ENCODE peak calls at places on chromosome 17, in eight cellular contexts. G is GM12865, F is RWPE2, V is fibroblast of mammary gland, P is HCT116, I is HepG2, C is H1, T is MCF 10A. Y is an unnamed sample.

GRCh38 chr17:59839646-59840328 is 53.0 kb downstream of the TUBD1 start:
- DNase-seq in T (no peak), V (peak), P (no peak), F (no peak), G (peak), C (no peak), I (no peak), Y (peak)

GRCh38 chr17:76075364-76076099 is 951 bp downstream of the GALR2 start:
- DNase-seq in C (no peak), G (no peak), F (no peak), T (no peak), V (no peak), I (no peak), P (no peak), Y (peak)

GRCh38 chr17:4475463-4475862 is 23.2 kb upstream of the SPNS2 start:
- DNase-seq in I (no peak), P (no peak), C (no peak), F (no peak), G (no peak), T (no peak), V (no peak), Y (no peak)

GRCh38 chr17:32240745-32241144 is 24.9 kb upstream of the RHBDL3 start:
- DNase-seq in G (no peak), C (no peak), V (peak), T (peak), P (no peak), I (no peak), F (no peak), Y (peak)

GRCh38 chr17:68204736-68205135 is 43.1 kb upstream of the AMZ2 start:
- DNase-seq in C (no peak), T (no peak), I (no peak), P (no peak), F (no peak), G (no peak), V (no peak), Y (no peak)

GRCh38 chr17:80652751-80653330 is 108.2 kb downstream of the RPTOR start:
- DNase-seq in T (no peak), G (no peak), I (no peak), P (no peak), C (no peak), F (no peak), V (peak), Y (no peak)

GRCh38 chr17:82772026-82772425 is 20.2 kb downstream of the TBCD start:
- DNase-seq in C (no peak), P (no peak), G (no peak), V (peak), F (no peak), T (peak), I (peak), Y (peak)

GRCh38 chr17:6018788-6019187 is 51.4 kb upstream of the WSCD1 start:
- DNase-seq in P (no peak), V (no peak), G (no peak), I (no peak), T (no peak), C (no peak), F (no peak), Y (no peak)

GRCh38 chr17:76079577-76080206 is 710 bp downstream of the ZACN start:
- DNase-seq in F (no peak), V (no peak), C (no peak), T (no peak), P (no peak), I (no peak), G (no peak), Y (no peak)

GRCh38 chr17:64240741-64241347 is 22.2 kb downstream of the TEX2 start:
- DNase-seq in G (no peak), T (peak), C (no peak), I (no peak), P (no peak), V (peak), F (no peak), Y (peak)

GRCh38 chr17:75506134-75506533 is 9.2 kb downstream of the CASKIN2 start:
- DNase-seq in I (no peak), V (no peak), F (no peak), G (no peak), T (no peak), P (no peak), C (no peak), Y (no peak)

GRCh38 chr17:266701-267656 is 85.5 kb upstream of the DOC2B start:
- DNase-seq in V (peak), C (no peak), P (no peak), T (no peak), F (peak), I (no peak), G (no peak), Y (no peak)

DNA sequence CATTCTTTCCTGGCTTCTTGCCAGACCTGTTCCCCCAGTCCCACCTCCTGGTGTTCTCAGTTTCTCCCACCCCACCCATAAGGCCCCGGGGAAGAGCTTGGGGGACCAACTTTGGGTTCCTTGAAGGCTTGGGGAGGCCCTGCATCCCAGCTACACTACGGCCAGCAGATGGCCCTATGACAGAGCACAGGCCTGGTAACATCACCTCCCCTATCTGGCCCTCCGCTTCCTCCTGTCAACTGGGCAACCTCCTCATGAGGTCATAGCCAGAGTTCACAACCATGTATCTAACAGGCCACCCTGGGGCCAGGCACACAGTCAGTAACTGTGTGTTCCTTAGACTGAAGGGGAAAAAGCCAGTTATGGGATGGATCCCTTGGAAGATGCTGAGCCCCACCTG is 31.4 kb downstream of the MYO15A start:
- DNase-seq in I (peak), T (no peak), C (no peak), F (no peak), P (no peak), G (peak), V (peak), Y (peak)
- TF ChIP-seq CTCF in I (peak), T (no peak), C (peak), F (no peak), P (peak), G (peak), V (peak), Y (peak)

GRCh38 chr17:39011907-39012468 is 44.8 kb upstream of the FBXO47 start:
- DNase-seq in V (no peak), G (no peak), F (no peak), C (peak), T (no peak), I (peak), P (no peak), Y (no peak)
- TF ChIP-seq CTCF in V (no peak), G (no peak), F (no peak), C (peak), T (no peak), I (peak), P (no peak), Y (no peak)

GRCh38 chr17:78144146-78144719 is 2.0 kb upstream of the C17orf99 start:
- DNase-seq in V (peak), T (peak), C (no peak), P (no peak), G (peak), F (peak), I (no peak), Y (peak)
- TF ChIP-seq CTCF in V (no peak), T (no peak), C (no peak), P (no peak), G (no peak), F (peak), I (peak), Y (peak)

DNA sequence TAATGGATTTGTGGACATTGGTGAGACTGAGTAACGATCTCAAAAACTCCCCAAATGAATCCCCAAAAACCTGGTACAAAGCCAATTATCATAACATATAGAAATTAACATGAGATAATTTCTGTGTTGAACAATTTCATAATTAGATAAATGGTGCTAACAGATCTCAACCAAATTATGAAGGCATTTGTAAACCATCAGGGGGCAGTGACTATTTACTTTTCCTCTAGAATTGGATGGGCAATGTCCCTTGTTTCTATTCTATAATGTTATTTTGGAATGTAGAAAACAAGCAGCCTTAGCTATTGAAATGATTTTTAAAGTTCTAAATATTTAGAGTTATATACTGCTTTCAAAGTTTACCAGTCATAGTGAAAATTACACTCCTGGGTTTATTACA is 57.8 kb downstream of the MYH10 start:
- DNase-seq in F (no peak), T (peak), G (no peak), C (no peak), V (peak), I (no peak), P (no peak), Y (peak)
- TF ChIP-seq CTCF in F (no peak), T (peak), G (peak), C (no peak), V (peak), I (no peak), P (peak), Y (peak)

DNA sequence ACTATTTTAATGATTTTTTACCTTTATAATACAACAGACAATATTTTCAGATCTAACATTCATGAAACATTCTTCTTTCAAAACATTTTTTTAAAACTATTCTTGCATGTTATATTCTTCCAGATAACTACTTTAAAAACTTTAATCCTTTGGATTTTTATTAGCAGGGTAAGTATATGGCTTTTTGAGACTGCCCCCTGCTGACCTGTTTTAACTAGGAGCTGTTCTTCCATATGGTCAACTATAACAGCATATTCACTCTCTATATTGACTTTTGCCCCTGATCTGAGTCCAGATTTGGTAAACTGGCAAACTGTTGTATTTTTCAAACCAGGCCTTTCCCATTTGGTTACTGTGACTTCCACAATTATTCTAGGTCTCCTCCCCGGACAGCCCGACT is 16.5 kb downstream of the ZNF18 start:
- DNase-seq in V (peak), F (no peak), T (peak), P (no peak), I (no peak), C (no peak), G (no peak), Y (peak)
- TF ChIP-seq CTCF in V (peak), F (peak), T (peak), P (peak), I (no peak), C (no peak), G (no peak), Y (peak)

GRCh38 chr17:48604770-48605329 is at the start of gene HOXB6:
- DNase-seq in G (no peak), F (no peak), C (no peak), V (peak), T (no peak), I (no peak), P (no peak), Y (no peak)
- TF ChIP-seq CTCF in G (no peak), F (no peak), C (no peak), V (no peak), T (no peak), I (no peak), P (peak), Y (no peak)

GRCh38 chr17:45768000-45768399 is 16.1 kb upstream of the CRHR1 start:
- DNase-seq in P (no peak), I (no peak), F (no peak), T (peak), V (no peak), G (no peak), C (no peak), Y (no peak)
- TF ChIP-seq CTCF in P (peak), I (peak), F (no peak), T (no peak), V (no peak), G (no peak), C (peak), Y (no peak)

DNA sequence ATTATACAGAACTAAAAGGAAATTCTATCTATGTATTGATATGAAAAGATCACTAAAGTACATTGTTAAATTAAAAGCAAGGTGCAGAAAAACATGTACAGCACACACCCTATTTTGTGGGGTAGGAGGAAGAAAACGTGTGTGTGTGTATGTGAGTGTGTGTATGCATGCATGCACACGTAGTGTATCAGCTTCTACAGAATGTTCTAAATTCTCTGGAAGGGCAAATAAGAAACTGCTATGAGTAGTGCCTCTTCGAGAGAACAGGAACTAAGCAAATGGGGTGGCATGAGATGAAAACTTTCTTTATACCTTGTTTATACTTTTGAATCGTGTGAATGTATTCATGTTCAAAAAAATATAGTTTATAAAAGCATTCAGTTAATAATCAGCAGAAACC is 58.9 kb downstream of the TMC6 start:
- DNase-seq in P (no peak), F (no peak), V (no peak), I (no peak), G (no peak), C (no peak), T (no peak), Y (no peak)
- TF ChIP-seq CTCF in P (no peak), F (no peak), V (no peak), I (no peak), G (no peak), C (no peak), T (no peak), Y (no peak)

DNA sequence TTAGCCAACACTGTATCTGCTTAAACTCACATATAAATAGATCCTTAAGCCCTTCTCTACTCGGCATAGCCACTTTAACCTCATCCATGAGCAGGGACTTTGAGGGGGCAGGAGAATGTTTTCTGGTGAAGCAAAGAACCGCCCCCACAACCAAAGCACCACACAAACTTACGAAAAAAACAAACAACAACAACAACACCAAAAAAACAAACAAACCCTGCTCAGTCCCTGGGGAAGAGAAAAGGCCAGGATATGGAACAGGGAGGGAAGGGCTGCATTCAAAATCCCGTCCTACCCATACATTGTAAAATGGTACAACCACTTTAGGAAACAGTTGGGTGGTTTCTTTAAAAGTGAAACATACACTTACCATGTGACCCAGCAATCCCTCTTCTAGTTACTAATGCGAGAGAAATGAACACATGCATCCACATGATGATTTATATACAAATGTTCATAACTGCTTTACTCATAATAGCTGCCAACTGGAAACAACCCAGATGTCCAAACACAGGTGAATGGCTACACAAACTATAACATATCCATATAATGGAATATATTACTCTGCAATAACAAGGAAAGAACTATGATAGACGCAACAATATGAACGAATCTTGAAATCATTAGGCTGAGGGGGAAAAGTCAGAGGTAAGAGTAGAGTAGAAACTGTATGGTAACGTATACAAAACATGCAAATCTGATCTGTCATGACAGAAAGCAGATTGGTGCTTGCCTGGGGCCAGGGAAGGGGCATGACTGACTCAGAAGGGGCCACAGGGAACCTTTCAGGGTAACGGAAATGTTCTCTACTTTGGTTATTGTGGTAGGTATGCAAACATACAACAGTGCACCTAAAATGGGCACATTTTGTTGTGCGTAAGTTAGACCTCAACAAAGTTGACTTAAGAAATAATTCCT is 37.7 kb upstream of the TOB1 start:
- DNase-seq in T (peak), P (no peak), G (peak), I (no peak), F (no peak), C (no peak), V (peak), Y (peak)
- TF ChIP-seq CTCF in T (no peak), P (no peak), G (no peak), I (no peak), F (no peak), C (no peak), V (no peak), Y (no peak)